ENCODE peak calls at places on chromosomes 5 and 9, in four cellular contexts. T is H1, O is H9, Z is mesendoderm. P is an unnamed sample.

GRCh38 chr5:169581580-169582227 is 1.9 kb upstream of the SPDL1 start:
- DNase-seq in T (peak), O (peak), Z (peak), P (peak)

GRCh38 chr9:77563205-77563604 is 84.9 kb downstream of the GNA14 start:
- DNase-seq in T (no peak), O (no peak), Z (no peak), P (no peak)

GRCh38 chr5:148748702-148749101 is 77.7 kb upstream of the ADRB2 start:
- DNase-seq in T (no peak), O (no peak), Z (no peak), P (no peak)

GRCh38 chr5:173618927-173619519 is 2.6 kb upstream of the BOD1 start:
- DNase-seq in T (no peak), O (no peak), Z (peak), P (peak)

GRCh38 chr9:129675656-129676055 is 10.2 kb downstream of the PRRX2 start:
- DNase-seq in T (peak), O (no peak), Z (no peak), P (no peak)

GRCh38 chr5:34957857-34958690 is 28.7 kb downstream of the DNAJC21 start:
- DNase-seq in T (no peak), O (no peak), Z (peak), P (peak)

GRCh38 chr5:148248894-148249293 is 10.6 kb downstream of the MARCOL start:
- DNase-seq in T (no peak), O (no peak), Z (no peak), P (no peak)

GRCh38 chr5:132771559-132771998 is 5.5 kb downstream of the SEPTIN8 start:
- DNase-seq in T (no peak), O (peak), Z (peak), P (peak)

GRCh38 chr5:6488021-6488420 is 39.4 kb downstream of the UBE2QL1 start:
- DNase-seq in T (no peak), O (no peak), Z (no peak), P (no peak)

GRCh38 chr5:8997542-8998070 is 548.3 kb downstream of the SEMA5A start:
- DNase-seq in T (no peak), O (no peak), Z (no peak), P (no peak)

GRCh38 chr9:121731090-121731489 is 79.7 kb downstream of the DAB2IP start:
- DNase-seq in T (no peak), O (no peak), Z (no peak), P (no peak)

GRCh38 chr9:92808726-92809451 is 44.3 kb upstream of the BICD2 start:
- DNase-seq in T (peak), O (peak), Z (peak), P (peak)

GRCh38 chr5:160444407-160444806 is 22.8 kb downstream of the PTTG1 start:
- DNase-seq in T (no peak), O (no peak), Z (no peak), P (no peak)

GRCh38 chr9:95048225-95049087 is 269.1 kb downstream of the FANCC start:
- DNase-seq in T (peak), O (peak), Z (peak), P (no peak)

GRCh38 chr5:36657563-36657995 is 51.2 kb downstream of the SLC1A3 start:
- DNase-seq in T (no peak), O (no peak), Z (no peak), P (peak)

GRCh38 chr9:94720846-94721549 is 5.5 kb upstream of the AOPEP start:
- DNase-seq in T (no peak), O (no peak), Z (no peak), P (no peak)

GRCh38 chr5:1536298-1537165 is 12.8 kb upstream of the LPCAT1 start:
- DNase-seq in T (peak), O (peak), Z (no peak), P (peak)

GRCh38 chr5:83096660-83097334 is 19.4 kb downstream of the XRCC4 start:
- DNase-seq in T (no peak), O (no peak), Z (no peak), P (peak)

GRCh38 chr9:98694943-98695342 is 13.8 kb downstream of the GABBR2 start:
- DNase-seq in T (no peak), O (no peak), Z (no peak), P (no peak)

GRCh38 chr9:100206899-100207298 is 107.9 kb downstream of the INVS start:
- DNase-seq in T (no peak), O (no peak), Z (no peak), P (peak)

GRCh38 chr5:1523480-1523792 is 324 bp downstream of the LPCAT1 start:
- DNase-seq in T (no peak), O (no peak), Z (no peak), P (no peak)

GRCh38 chr9:126471084-126471611 is 142.6 kb upstream of the LMX1B start:
- DNase-seq in T (no peak), O (no peak), Z (no peak), P (peak)

GRCh38 chr5:64190562-64191306 is 25.1 kb downstream of the RNF180 start:
- DNase-seq in T (no peak), O (no peak), Z (no peak), P (no peak)

GRCh38 chr9:136025481-136025880 is 64.3 kb upstream of the UBAC1 start:
- DNase-seq in T (no peak), O (no peak), Z (no peak), P (no peak)

GRCh38 chr5:14739538-14739937 is 75.0 kb downstream of the OTULIN start:
- DNase-seq in T (no peak), O (no peak), Z (no peak), P (peak)

GRCh38 chr5:68834486-68834885 is 259.3 kb upstream of the SLC30A5 start:
- DNase-seq in T (no peak), O (no peak), Z (no peak), P (no peak)

GRCh38 chr5:156400542-156400941 is 73.6 kb downstream of the SGCD start:
- DNase-seq in T (no peak), O (no peak), Z (no peak), P (peak)

GRCh38 chr9:126293522-126293889 is 33.1 kb upstream of the MVB12B start:
- DNase-seq in T (no peak), O (no peak), Z (peak), P (no peak)

GRCh38 chr5:180100621-180101450 is 29.3 kb upstream of the RNF130 start:
- DNase-seq in T (peak), O (no peak), Z (no peak), P (no peak)

GRCh38 chr5:180099733-180100611 is 28.4 kb upstream of the RNF130 start:
- DNase-seq in T (no peak), O (no peak), Z (no peak), P (no peak)

GRCh38 chr5:180097926-180098325 is 26.4 kb upstream of the RNF130 start:
- DNase-seq in T (no peak), O (no peak), Z (no peak), P (no peak)

GRCh38 chr5:180098526-180098925 is 27.0 kb upstream of the RNF130 start:
- DNase-seq in T (no peak), O (no peak), Z (no peak), P (no peak)

GRCh38 chr5:180098991-180099732 is 27.6 kb upstream of the RNF130 start:
- DNase-seq in T (no peak), O (no peak), Z (no peak), P (no peak)
- H3K23ac ChIP-seq in T (no peak), O (no peak), Z (no peak), P (no peak)

GRCh38 chr5:116830079-116830478 is 255.5 kb upstream of the SEMA6A start:
- DNase-seq in T (no peak), O (no peak), Z (no peak), P (no peak)

GRCh38 chr5:116824751-116825438 is 250.3 kb upstream of the SEMA6A start:
- DNase-seq in T (no peak), O (no peak), Z (peak), P (no peak)

GRCh38 chr5:116827078-116827477 is 252.5 kb upstream of the SEMA6A start:
- DNase-seq in T (no peak), O (no peak), Z (no peak), P (no peak)

DNA sequence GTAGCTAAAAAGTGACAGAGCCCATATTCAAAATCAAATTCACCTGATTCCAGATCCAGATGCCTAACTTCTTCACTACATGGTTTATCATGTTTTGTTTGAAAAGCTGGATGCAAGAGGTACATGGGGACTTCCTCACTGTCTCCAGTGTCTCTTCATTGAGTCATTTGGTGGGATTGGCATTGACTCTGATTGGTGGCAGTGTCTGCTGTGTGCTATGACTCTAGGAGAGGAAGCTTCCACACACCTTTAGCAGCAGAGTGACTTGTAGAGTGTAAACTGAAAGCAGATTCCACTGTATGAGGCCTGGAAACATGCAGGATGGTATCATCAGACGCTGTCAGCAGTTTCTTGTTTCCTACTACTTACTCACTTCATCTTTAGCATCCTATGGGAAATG is 250.9 kb upstream of the SEMA6A start:
- DNase-seq in T (no peak), O (no peak), Z (no peak), P (no peak)
- H3K56ac ChIP-seq in T (no peak), O (no peak), Z (peak), P (no peak)

DNA sequence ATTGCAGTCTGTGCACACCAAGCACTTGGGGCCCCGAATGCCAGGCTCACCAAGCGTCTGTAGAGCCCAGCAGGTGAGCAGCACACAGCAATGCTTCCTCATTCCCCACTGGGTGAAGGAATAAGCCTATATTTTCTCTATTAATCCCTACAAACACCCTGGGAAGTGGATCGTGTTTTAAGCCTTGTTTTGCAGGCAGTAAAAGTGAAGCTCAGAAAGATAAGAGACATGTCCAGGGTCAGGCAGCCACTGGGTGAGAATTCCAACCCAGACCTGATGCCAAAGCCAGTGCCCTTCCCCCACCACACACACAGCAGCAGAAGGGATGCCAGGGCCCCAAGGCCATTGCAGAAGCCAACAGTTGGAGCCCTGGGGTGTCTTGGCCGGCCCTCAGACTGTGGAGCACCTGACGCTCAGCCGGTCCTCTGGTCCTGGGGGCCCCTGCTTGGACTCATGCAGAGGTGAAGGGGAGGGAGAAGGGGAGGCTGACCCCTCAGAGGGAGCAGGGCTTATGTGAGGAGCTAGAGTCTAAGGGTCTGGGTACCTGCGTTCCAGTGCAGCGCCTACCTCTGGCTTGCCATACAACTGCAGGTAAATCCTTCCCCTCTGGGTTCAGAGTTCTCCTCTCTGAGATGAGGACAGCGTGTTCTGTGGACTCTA is 26.3 kb upstream of the SYNPO start:
- DNase-seq in T (peak), O (no peak), Z (no peak), P (no peak)
- H3K23ac ChIP-seq in T (no peak), O (no peak), Z (no peak), P (no peak)

GRCh38 chr5:127696688-127697087 is 6.5 kb upstream of the CCDC192 start:
- DNase-seq in T (no peak), O (no peak), Z (peak), P (peak)

GRCh38 chr5:127697894-127698600 is 5.1 kb upstream of the CCDC192 start:
- DNase-seq in T (no peak), O (no peak), Z (no peak), P (peak)

GRCh38 chr5:127700237-127700766 is 2.9 kb upstream of the CCDC192 start:
- DNase-seq in T (no peak), O (no peak), Z (peak), P (no peak)

GRCh38 chr5:127702434-127702833 is 757 bp upstream of the CCDC192 start:
- DNase-seq in T (no peak), O (no peak), Z (no peak), P (no peak)

DNA sequence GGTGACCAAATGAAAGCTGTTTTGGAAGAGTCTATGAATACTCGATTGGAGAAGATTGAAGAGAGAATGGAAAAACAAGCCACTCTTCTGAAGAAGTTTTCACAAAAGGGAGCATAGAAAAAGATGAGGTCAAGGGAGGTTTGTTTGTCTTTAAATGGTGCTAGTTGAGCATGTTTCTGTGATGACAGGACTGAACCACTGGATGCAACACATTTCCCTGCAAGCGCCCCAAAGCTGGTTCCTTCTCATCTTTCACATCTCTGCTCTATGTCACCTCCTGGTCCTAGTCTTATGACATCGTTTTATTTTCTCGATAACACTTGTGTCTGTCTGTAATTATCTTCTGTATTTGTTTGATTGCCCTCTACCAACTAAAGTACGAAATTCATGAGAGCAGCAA is 3.8 kb upstream of the CCDC192 start:
- DNase-seq in T (no peak), O (no peak), Z (no peak), P (peak)
- H3K56ac ChIP-seq in T (no peak), O (no peak), Z (no peak), P (no peak)

GRCh38 chr5:139740993-139741672 is 54.5 kb upstream of the PSD2 start:
- DNase-seq in T (no peak), O (no peak), Z (no peak), P (no peak)
- H3K23ac ChIP-seq in T (no peak), O (no peak), Z (no peak), P (no peak)

GRCh38 chr5:189486-189885 is 1.8 kb upstream of the LRRC14B start:
- DNase-seq in T (no peak), O (no peak), Z (no peak), P (no peak)
- H3K56ac ChIP-seq in T (no peak), O (no peak), Z (no peak), P (no peak)

GRCh38 chr5:16744164-16744880 is 127.5 kb upstream of the RETREG1 start:
- DNase-seq in T (no peak), O (no peak), Z (no peak), P (no peak)
- H3K23ac ChIP-seq in T (no peak), O (no peak), Z (no peak), P (no peak)

GRCh38 chr9:20630241-20630943 is 8.1 kb upstream of the MLLT3 start:
- DNase-seq in T (no peak), O (no peak), Z (no peak), P (peak)
- H3K56ac ChIP-seq in T (no peak), O (no peak), Z (no peak), P (no peak)

DNA sequence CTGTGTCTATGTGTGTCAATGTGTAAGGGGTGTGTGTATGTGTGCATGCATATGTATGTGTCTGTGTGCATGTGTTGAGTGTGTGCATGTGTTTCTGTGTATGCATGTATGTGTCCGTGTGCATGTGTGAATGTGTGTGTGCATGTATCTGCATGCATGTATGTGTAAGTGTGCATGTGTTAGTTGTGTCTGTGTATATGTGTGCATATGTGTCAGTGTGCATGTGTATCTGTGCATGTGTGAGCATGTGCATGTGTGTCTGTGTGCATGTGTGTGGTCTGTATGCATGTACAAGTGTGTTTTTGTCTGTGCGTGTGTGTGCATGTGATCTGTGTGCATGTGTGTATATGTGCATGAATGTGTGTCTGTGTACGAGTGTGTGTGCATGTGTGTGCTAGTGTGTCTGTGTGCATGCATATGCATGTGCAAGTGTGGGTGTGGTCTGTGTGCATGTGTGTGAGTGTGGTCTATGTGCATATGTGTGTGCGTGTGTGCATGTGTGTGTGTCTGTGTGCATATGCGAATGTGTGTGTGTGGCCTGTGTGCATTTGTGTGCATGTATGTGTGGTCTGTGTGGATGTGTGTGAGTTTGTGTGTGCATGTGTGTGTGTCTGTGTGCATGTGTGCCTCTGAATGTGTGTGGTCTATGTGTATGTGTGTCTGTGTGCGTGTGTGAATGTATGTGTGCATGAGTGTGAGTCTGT is 9.6 kb downstream of the FAM163B start:
- DNase-seq in T (no peak), O (no peak), Z (no peak), P (no peak)
- H3K23ac ChIP-seq in T (no peak), O (no peak), Z (no peak), P (no peak)

P was measured in IMR-90.